ENCODE peak calls at places on chromosomes 6 and 20, in ten cellular contexts. G is vagina, I is transverse colon, M is thyroid gland, S is body of pancreas, C is breast epithelium, Y is stomach, H is endothelial cell of umbilical vein, U is NB4, R is IMR-90. P is an unnamed sample.

GRCh38 chr20:51529027-51529749 is 13.3 kb downstream of the NFATC2 start:
- DNase-seq in U (no peak), C (no peak), Y (no peak), I (no peak), S (no peak), R (peak), M (no peak), H (peak), G (no peak), P (no peak)

GRCh38 chr6:11712760-11713159 is 65.8 kb downstream of the ADTRP start:
- DNase-seq in M (peak), U (peak), Y (no peak), I (peak), G (no peak), H (no peak), C (no peak), R (peak), S (peak), P (no peak)

GRCh38 chr6:52543262-52543661 is 33.6 kb downstream of the TRAM2 start:
- DNase-seq in C (no peak), M (no peak), S (no peak), R (peak), H (no peak), I (no peak), U (no peak), Y (no peak), G (no peak), P (no peak)

GRCh38 chr6:145534986-145535385 is 200.3 kb downstream of the EPM2A start:
- DNase-seq in Y (no peak), C (no peak), H (no peak), U (no peak), G (no peak), I (no peak), R (no peak), S (no peak), M (no peak), P (no peak)

GRCh38 chr20:54468082-54468481 is 7.3 kb upstream of the DOK5 start:
- DNase-seq in C (no peak), Y (no peak), U (no peak), R (no peak), M (no peak), I (no peak), G (no peak), S (no peak), H (no peak), P (no peak)

GRCh38 chr6:80132942-80133517 is 26.6 kb downstream of the BCKDHB start:
- DNase-seq in Y (peak), R (peak), S (peak), H (peak), U (peak), M (peak), I (peak), C (no peak), G (no peak), P (peak)

GRCh38 chr6:128601060-128601459 is 80.7 kb upstream of the PTPRK start:
- DNase-seq in U (peak), Y (peak), M (no peak), H (peak), I (no peak), R (peak), S (no peak), G (no peak), C (no peak), P (peak)

GRCh38 chr6:13814176-13814937 is at the start of gene MCUR1:
- DNase-seq in H (peak), M (peak), S (peak), G (peak), U (peak), I (peak), Y (peak), R (peak), C (peak), P (peak)

GRCh38 chr6:96762599-96762998 is 74.7 kb downstream of the GPR63 start:
- DNase-seq in R (no peak), U (no peak), I (no peak), C (no peak), G (no peak), Y (no peak), M (no peak), S (no peak), H (no peak), P (no peak)

GRCh38 chr20:22394583-22394982 is 189.8 kb downstream of the FOXA2 start:
- DNase-seq in I (no peak), S (no peak), M (no peak), G (no peak), C (no peak), H (no peak), U (no peak), R (no peak), Y (no peak), P (no peak)

GRCh38 chr20:33909331-33909921 is 84.3 kb upstream of the RALY start:
- DNase-seq in H (peak), G (no peak), Y (peak), R (peak), C (no peak), U (peak), S (peak), I (no peak), M (peak), P (no peak)

GRCh38 chr20:49570828-49571552 is 3.1 kb upstream of the PTGIS start:
- DNase-seq in M (no peak), Y (no peak), S (no peak), R (peak), U (no peak), C (no peak), H (no peak), I (no peak), G (peak), P (no peak)

GRCh38 chr20:49572857-49573256 is 4.9 kb upstream of the PTGIS start:
- DNase-seq in R (no peak), Y (no peak), M (no peak), U (no peak), I (no peak), H (peak), G (peak), S (no peak), C (no peak), P (no peak)

GRCh38 chr20:49570161-49570827 is 2.4 kb upstream of the PTGIS start:
- DNase-seq in G (peak), C (no peak), U (no peak), H (no peak), S (no peak), R (no peak), M (no peak), I (no peak), Y (no peak), P (no peak)

GRCh38 chr20:49569403-49570115 is 1.6 kb upstream of the PTGIS start:
- DNase-seq in H (no peak), I (no peak), Y (peak), U (no peak), M (no peak), S (no peak), G (no peak), C (no peak), R (peak), P (no peak)

DNA sequence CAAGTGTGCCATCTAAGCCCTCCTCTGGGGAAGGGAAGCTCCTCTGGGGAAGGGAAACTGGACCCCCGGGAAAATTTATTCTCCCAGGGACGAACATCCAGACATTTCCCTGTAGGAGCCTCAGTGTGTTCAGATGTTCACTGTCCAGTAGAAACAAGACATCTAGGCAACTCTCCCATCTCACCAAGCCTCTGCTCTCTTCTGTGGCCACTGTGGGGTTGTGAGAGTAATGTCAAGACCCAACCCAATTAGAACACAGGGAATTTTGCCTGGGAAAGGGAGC is 3.6 kb upstream of the PTGIS start:
- DNase-seq in M (no peak), U (no peak), I (no peak), Y (no peak), R (no peak), H (no peak), G (no peak), C (no peak), S (no peak), P (no peak)
- TF ChIP-seq CTCF in M (no peak), U (no peak), I (no peak), Y (no peak), R (no peak), H (no peak), G (no peak), C (no peak), S (no peak), P (no peak)

GRCh38 chr6:31271641-31272357 is at the start of gene HLA-C:
- DNase-seq in G (peak), Y (peak), I (peak), U (peak), S (peak), H (peak), C (peak), M (peak), R (peak), P (peak)
- TF ChIP-seq POLR2A in G (no peak), Y (no peak), I (peak), U (no peak), S (peak), H (peak), C (peak), M (peak), R (peak), P (peak)

GRCh38 chr20:60361761-60362410 is 403.7 kb downstream of the CDH26 start:
- DNase-seq in Y (no peak), R (no peak), S (no peak), M (no peak), C (no peak), H (no peak), I (no peak), G (no peak), U (no peak), P (no peak)

GRCh38 chr20:60363698-60364097 is 405.5 kb downstream of the CDH26 start:
- DNase-seq in S (no peak), C (no peak), U (no peak), H (no peak), I (no peak), G (no peak), Y (no peak), M (no peak), R (no peak), P (no peak)

GRCh38 chr20:60365882-60366281 is 407.7 kb downstream of the CDH26 start:
- DNase-seq in R (no peak), C (no peak), H (no peak), G (no peak), I (no peak), Y (no peak), U (no peak), S (no peak), M (no peak), P (no peak)

GRCh38 chr20:60362531-60362930 is 404.3 kb downstream of the CDH26 start:
- DNase-seq in I (no peak), Y (no peak), M (no peak), H (no peak), G (no peak), U (no peak), C (no peak), S (no peak), R (no peak), P (no peak)

GRCh38 chr20:60365063-60365640 is 406.9 kb downstream of the CDH26 start:
- DNase-seq in Y (peak), H (no peak), I (no peak), C (no peak), U (peak), G (no peak), S (no peak), M (no peak), R (no peak), P (no peak)
- TF ChIP-seq CTCF in Y (no peak), H (no peak), I (no peak), C (no peak), U (no peak), G (no peak), S (no peak), M (no peak), R (no peak), P (no peak)

GRCh38 chr6:3517350-3517749 is 60.5 kb upstream of the SLC22A23 start:
- DNase-seq in H (no peak), U (peak), Y (no peak), G (no peak), M (no peak), C (no peak), I (no peak), S (no peak), R (peak), P (no peak)
- TF ChIP-seq POLR2A in H (no peak), U (no peak), Y (no peak), G (no peak), M (no peak), C (no peak), I (no peak), S (no peak), R (no peak), P (no peak)

GRCh38 chr6:108293527-108294296 is 1.1 kb upstream of the AFG1L start:
- DNase-seq in Y (no peak), G (no peak), M (no peak), R (no peak), C (no peak), I (no peak), U (peak), S (no peak), H (no peak), P (no peak)
- TF ChIP-seq CTCF in Y (no peak), G (no peak), M (no peak), R (no peak), C (no peak), I (no peak), U (no peak), S (no peak), H (no peak), P (no peak)

GRCh38 chr20:47257256-47257655 is 99.2 kb downstream of the ZMYND8 start:
- DNase-seq in I (no peak), Y (no peak), H (no peak), G (no peak), R (no peak), C (no peak), U (no peak), S (no peak), M (no peak), P (no peak)

GRCh38 chr20:47257771-47258170 is 98.7 kb downstream of the ZMYND8 start:
- DNase-seq in U (no peak), I (no peak), R (no peak), Y (no peak), H (no peak), G (no peak), C (no peak), S (no peak), M (no peak), P (no peak)

GRCh38 chr20:47256665-47257236 is 99.7 kb downstream of the ZMYND8 start:
- DNase-seq in U (no peak), I (no peak), C (no peak), G (no peak), H (peak), Y (no peak), S (no peak), R (peak), M (no peak), P (peak)

GRCh38 chr20:47262008-47262364 is 94.5 kb downstream of the ZMYND8 start:
- DNase-seq in Y (no peak), I (no peak), R (no peak), M (no peak), U (no peak), C (no peak), H (no peak), S (no peak), G (no peak), P (no peak)

DNA sequence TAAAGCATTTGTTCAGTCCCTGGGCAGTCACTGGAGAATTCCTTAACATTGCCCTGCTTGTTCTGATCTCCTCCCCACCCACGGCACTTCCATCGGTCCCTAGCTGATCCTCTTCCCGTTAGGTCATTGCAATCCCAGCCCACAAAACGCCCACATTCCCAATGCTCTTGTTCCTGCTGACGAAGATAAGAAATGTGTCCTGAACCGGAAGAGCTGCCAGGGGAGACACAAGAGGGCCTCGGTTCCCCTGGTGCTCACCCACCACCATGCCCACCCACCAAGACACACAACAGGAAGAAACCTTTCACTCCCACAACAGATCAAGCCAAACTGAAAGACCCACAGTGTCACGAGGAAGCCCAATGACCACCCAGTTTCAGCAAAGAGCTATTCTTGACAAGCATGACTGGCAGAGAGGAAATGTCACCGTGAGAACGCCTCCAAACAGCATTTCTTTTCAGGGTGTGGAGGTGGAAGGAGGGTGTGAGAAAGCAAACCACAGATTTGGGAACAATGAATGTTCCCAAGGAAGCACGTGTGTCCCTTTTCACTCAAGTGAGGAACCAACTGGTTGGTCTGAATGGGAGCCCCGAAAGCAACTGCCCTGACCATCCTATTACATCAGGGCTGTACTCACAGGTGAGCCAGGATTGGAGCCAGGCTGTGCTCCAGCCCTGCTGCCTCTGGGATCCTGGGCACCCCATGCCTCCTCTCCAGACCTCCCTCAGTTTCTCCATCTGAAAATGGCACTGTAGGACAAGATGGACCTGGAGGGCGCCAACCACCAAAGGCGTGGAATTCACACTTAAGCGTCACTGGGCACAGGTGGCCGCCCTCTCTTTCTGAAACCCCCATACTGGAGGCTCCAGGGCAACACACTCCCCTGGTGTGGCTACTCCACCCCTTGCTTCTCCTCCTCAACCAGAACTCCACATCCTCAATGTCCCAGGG is 97.5 kb downstream of the ZMYND8 start:
- DNase-seq in U (no peak), C (no peak), G (no peak), M (peak), I (no peak), R (peak), Y (no peak), S (peak), H (peak), P (no peak)
- TF ChIP-seq POLR2A in U (no peak), C (no peak), G (no peak), M (no peak), I (no peak), R (no peak), Y (no peak), S (no peak), H (no peak), P (no peak)

GRCh38 chr6:117167520-117168271 is 97.7 kb upstream of the VGLL2 start:
- DNase-seq in H (no peak), I (no peak), G (no peak), C (peak), S (peak), U (peak), M (peak), Y (no peak), R (peak), P (peak)
- TF ChIP-seq CTCF in H (no peak), I (no peak), G (no peak), C (no peak), S (no peak), U (peak), M (no peak), Y (no peak), R (no peak), P (no peak)

DNA sequence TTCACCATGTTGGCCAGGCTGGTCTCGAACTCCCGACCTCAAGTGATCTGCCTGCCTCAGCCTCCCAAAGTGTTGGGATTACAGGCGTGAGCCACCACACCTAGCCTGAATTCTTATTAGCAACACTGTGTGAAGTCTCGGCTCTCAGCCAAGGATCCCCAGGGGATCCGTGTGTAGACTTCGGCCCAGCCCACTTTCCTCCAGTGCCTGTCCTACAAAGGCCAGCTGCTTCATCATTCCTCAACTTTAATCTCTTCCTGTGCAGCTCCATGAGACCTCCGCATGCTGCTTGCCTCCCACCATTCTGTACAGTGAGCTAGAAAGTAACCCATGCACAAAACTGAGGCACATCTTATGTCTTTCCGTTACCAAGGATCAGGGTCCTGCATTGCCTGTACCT is 71.8 kb downstream of the SAMD3 start:
- DNase-seq in U (no peak), R (no peak), Y (no peak), C (no peak), H (no peak), I (no peak), G (no peak), M (no peak), S (no peak), P (no peak)
- TF ChIP-seq POLR2A in U (no peak), R (no peak), Y (no peak), C (no peak), H (no peak), I (no peak), G (no peak), M (no peak), S (no peak), P (no peak)

GRCh38 chr20:20578838-20579237 is 133.6 kb downstream of the RALGAPA2 start:
- DNase-seq in Y (no peak), S (no peak), R (no peak), C (no peak), I (no peak), U (no peak), H (no peak), G (no peak), M (no peak), P (no peak)

GRCh38 chr20:20582733-20583132 is 129.7 kb downstream of the RALGAPA2 start:
- DNase-seq in G (no peak), U (peak), Y (no peak), R (no peak), H (no peak), C (no peak), S (no peak), I (no peak), M (no peak), P (no peak)

GRCh38 chr20:20580139-20580538 is 132.3 kb downstream of the RALGAPA2 start:
- DNase-seq in I (no peak), S (no peak), Y (no peak), C (no peak), R (no peak), U (no peak), H (no peak), M (no peak), G (no peak), P (no peak)
- TF ChIP-seq CTCF in I (no peak), S (no peak), Y (no peak), C (no peak), R (no peak), U (no peak), H (no peak), M (no peak), G (no peak), P (no peak)

P was measured in prostate gland.